ENCODE peak calls at places on chromosomes 12 and 14, in nine cellular contexts. One of them, this sample, is unnamed.

GRCh38 chr14:75141967-75142366 is 15.1 kb upstream of the NEK9 start:
- DNase-seq in psoas muscle: no peak
- DNase-seq in pancreas: no peak
- DNase-seq in activated CD8-positive, alpha-beta memory T cell treated with anti-CD3 and anti-CD28 coated beads for 48 hours: no peak
- DNase-seq in tibial nerve: no peak
- DNase-seq in posterior vena cava: no peak
- DNase-seq in amygdala: no peak
- DNase-seq in activated naive CD8-positive, alpha-beta T cell treated with anti-CD3 and anti-CD28 coated beads, Interleukin-2, amount 50 U/mL, for 16 hours: no peak
- DNase-seq in NCI-H1092 treated with DMSO at 0.1 percent for 48 hours: peak
- DNase-seq in this sample: no peak

GRCh38 chr12:76674669-76675315 is 89.1 kb upstream of the ZDHHC17 start:
- DNase-seq in amygdala: no peak
- DNase-seq in tibial nerve: no peak
- DNase-seq in pancreas: no peak
- DNase-seq in activated naive CD8-positive, alpha-beta T cell treated with anti-CD3 and anti-CD28 coated beads, Interleukin-2, amount 50 U/mL, for 16 hours: no peak
- DNase-seq in posterior vena cava: no peak
- DNase-seq in NCI-H1092 treated with DMSO at 0.1 percent for 48 hours: no peak
- DNase-seq in psoas muscle: no peak
- DNase-seq in activated CD8-positive, alpha-beta memory T cell treated with anti-CD3 and anti-CD28 coated beads for 48 hours: no peak
- DNase-seq in this sample: no peak

GRCh38 chr14:71308671-71309070 is 401.4 kb downstream of the PCNX1 start:
- DNase-seq in pancreas: no peak
- DNase-seq in amygdala: no peak
- DNase-seq in activated naive CD8-positive, alpha-beta T cell treated with anti-CD3 and anti-CD28 coated beads, Interleukin-2, amount 50 U/mL, for 16 hours: no peak
- DNase-seq in NCI-H1092 treated with DMSO at 0.1 percent for 48 hours: no peak
- DNase-seq in posterior vena cava: no peak
- DNase-seq in tibial nerve: no peak
- DNase-seq in activated CD8-positive, alpha-beta memory T cell treated with anti-CD3 and anti-CD28 coated beads for 48 hours: no peak
- DNase-seq in psoas muscle: no peak
- DNase-seq in this sample: no peak

GRCh38 chr12:30420561-30420960 is 275.1 kb downstream of the IPO8 start:
- DNase-seq in activated CD8-positive, alpha-beta memory T cell treated with anti-CD3 and anti-CD28 coated beads for 48 hours: no peak
- DNase-seq in posterior vena cava: no peak
- DNase-seq in psoas muscle: no peak
- DNase-seq in amygdala: no peak
- DNase-seq in activated naive CD8-positive, alpha-beta T cell treated with anti-CD3 and anti-CD28 coated beads, Interleukin-2, amount 50 U/mL, for 16 hours: no peak
- DNase-seq in pancreas: no peak
- DNase-seq in tibial nerve: no peak
- DNase-seq in NCI-H1092 treated with DMSO at 0.1 percent for 48 hours: no peak
- DNase-seq in this sample: no peak

GRCh38 chr12:124874188-124874587 is 10.5 kb upstream of the SCARB1 start:
- DNase-seq in NCI-H1092 treated with DMSO at 0.1 percent for 48 hours: no peak
- DNase-seq in psoas muscle: no peak
- DNase-seq in tibial nerve: no peak
- DNase-seq in pancreas: no peak
- DNase-seq in activated CD8-positive, alpha-beta memory T cell treated with anti-CD3 and anti-CD28 coated beads for 48 hours: no peak
- DNase-seq in posterior vena cava: no peak
- DNase-seq in activated naive CD8-positive, alpha-beta T cell treated with anti-CD3 and anti-CD28 coated beads, Interleukin-2, amount 50 U/mL, for 16 hours: no peak
- DNase-seq in amygdala: no peak
- DNase-seq in this sample: no peak

GRCh38 chr12:48183876-48184548 is 568 bp downstream of the CCDC184 start:
- DNase-seq in pancreas: peak
- DNase-seq in tibial nerve: no peak
- DNase-seq in psoas muscle: no peak
- DNase-seq in activated naive CD8-positive, alpha-beta T cell treated with anti-CD3 and anti-CD28 coated beads, Interleukin-2, amount 50 U/mL, for 16 hours: no peak
- DNase-seq in NCI-H1092 treated with DMSO at 0.1 percent for 48 hours: no peak
- DNase-seq in posterior vena cava: no peak
- DNase-seq in activated CD8-positive, alpha-beta memory T cell treated with anti-CD3 and anti-CD28 coated beads for 48 hours: no peak
- DNase-seq in amygdala: no peak
- DNase-seq in this sample: no peak

GRCh38 chr14:32567543-32568384 is 238.7 kb downstream of the AKAP6 start:
- DNase-seq in posterior vena cava: no peak
- DNase-seq in activated CD8-positive, alpha-beta memory T cell treated with anti-CD3 and anti-CD28 coated beads for 48 hours: no peak
- DNase-seq in activated naive CD8-positive, alpha-beta T cell treated with anti-CD3 and anti-CD28 coated beads, Interleukin-2, amount 50 U/mL, for 16 hours: no peak
- DNase-seq in amygdala: no peak
- DNase-seq in tibial nerve: no peak
- DNase-seq in NCI-H1092 treated with DMSO at 0.1 percent for 48 hours: no peak
- DNase-seq in pancreas: no peak
- DNase-seq in psoas muscle: no peak
- DNase-seq in this sample: no peak

GRCh38 chr12:118337194-118337838 is 35.4 kb downstream of the TAOK3 start:
- DNase-seq in NCI-H1092 treated with DMSO at 0.1 percent for 48 hours: no peak
- DNase-seq in amygdala: no peak
- DNase-seq in pancreas: no peak
- DNase-seq in posterior vena cava: no peak
- DNase-seq in psoas muscle: no peak
- DNase-seq in activated naive CD8-positive, alpha-beta T cell treated with anti-CD3 and anti-CD28 coated beads, Interleukin-2, amount 50 U/mL, for 16 hours: no peak
- DNase-seq in tibial nerve: no peak
- DNase-seq in activated CD8-positive, alpha-beta memory T cell treated with anti-CD3 and anti-CD28 coated beads for 48 hours: no peak
- DNase-seq in this sample: no peak

GRCh38 chr12:50164963-50165362 is 2.2 kb downstream of the CERS5 start:
- DNase-seq in NCI-H1092 treated with DMSO at 0.1 percent for 48 hours: no peak
- DNase-seq in activated naive CD8-positive, alpha-beta T cell treated with anti-CD3 and anti-CD28 coated beads, Interleukin-2, amount 50 U/mL, for 16 hours: no peak
- DNase-seq in posterior vena cava: no peak
- DNase-seq in psoas muscle: no peak
- DNase-seq in amygdala: no peak
- DNase-seq in pancreas: no peak
- DNase-seq in activated CD8-positive, alpha-beta memory T cell treated with anti-CD3 and anti-CD28 coated beads for 48 hours: no peak
- DNase-seq in tibial nerve: no peak
- DNase-seq in this sample: no peak

GRCh38 chr14:49194067-49194466 is 392.1 kb downstream of the RPS29 start:
- DNase-seq in psoas muscle: peak
- DNase-seq in amygdala: no peak
- DNase-seq in NCI-H1092 treated with DMSO at 0.1 percent for 48 hours: no peak
- DNase-seq in activated CD8-positive, alpha-beta memory T cell treated with anti-CD3 and anti-CD28 coated beads for 48 hours: no peak
- DNase-seq in pancreas: no peak
- DNase-seq in tibial nerve: no peak
- DNase-seq in posterior vena cava: no peak
- DNase-seq in activated naive CD8-positive, alpha-beta T cell treated with anti-CD3 and anti-CD28 coated beads, Interleukin-2, amount 50 U/mL, for 16 hours: no peak
- DNase-seq in this sample: no peak

GRCh38 chr12:12788675-12789368 is 3.4 kb downstream of the APOLD1 start:
- DNase-seq in psoas muscle: peak
- DNase-seq in posterior vena cava: no peak
- DNase-seq in activated naive CD8-positive, alpha-beta T cell treated with anti-CD3 and anti-CD28 coated beads, Interleukin-2, amount 50 U/mL, for 16 hours: peak
- DNase-seq in amygdala: no peak
- DNase-seq in pancreas: no peak
- DNase-seq in NCI-H1092 treated with DMSO at 0.1 percent for 48 hours: peak
- DNase-seq in activated CD8-positive, alpha-beta memory T cell treated with anti-CD3 and anti-CD28 coated beads for 48 hours: no peak
- DNase-seq in tibial nerve: peak
- DNase-seq in this sample: peak

GRCh38 chr14:93015039-93015438 is 92.1 kb downstream of the CHGA start:
- DNase-seq in posterior vena cava: no peak
- DNase-seq in activated naive CD8-positive, alpha-beta T cell treated with anti-CD3 and anti-CD28 coated beads, Interleukin-2, amount 50 U/mL, for 16 hours: no peak
- DNase-seq in activated CD8-positive, alpha-beta memory T cell treated with anti-CD3 and anti-CD28 coated beads for 48 hours: no peak
- DNase-seq in NCI-H1092 treated with DMSO at 0.1 percent for 48 hours: no peak
- DNase-seq in amygdala: no peak
- DNase-seq in tibial nerve: no peak
- DNase-seq in psoas muscle: no peak
- DNase-seq in pancreas: no peak
- DNase-seq in this sample: no peak

GRCh38 chr12:111443086-111443485 is 37.4 kb downstream of the SH2B3 start:
- DNase-seq in activated naive CD8-positive, alpha-beta T cell treated with anti-CD3 and anti-CD28 coated beads, Interleukin-2, amount 50 U/mL, for 16 hours: no peak
- DNase-seq in activated CD8-positive, alpha-beta memory T cell treated with anti-CD3 and anti-CD28 coated beads for 48 hours: no peak
- DNase-seq in posterior vena cava: no peak
- DNase-seq in psoas muscle: no peak
- DNase-seq in pancreas: no peak
- DNase-seq in tibial nerve: no peak
- DNase-seq in NCI-H1092 treated with DMSO at 0.1 percent for 48 hours: no peak
- DNase-seq in amygdala: no peak
- DNase-seq in this sample: no peak

GRCh38 chr14:90091393-90091792 is 29.6 kb downstream of the KCNK13 start:
- DNase-seq in activated naive CD8-positive, alpha-beta T cell treated with anti-CD3 and anti-CD28 coated beads, Interleukin-2, amount 50 U/mL, for 16 hours: no peak
- DNase-seq in tibial nerve: no peak
- DNase-seq in activated CD8-positive, alpha-beta memory T cell treated with anti-CD3 and anti-CD28 coated beads for 48 hours: no peak
- DNase-seq in pancreas: no peak
- DNase-seq in posterior vena cava: no peak
- DNase-seq in NCI-H1092 treated with DMSO at 0.1 percent for 48 hours: peak
- DNase-seq in psoas muscle: no peak
- DNase-seq in amygdala: no peak
- DNase-seq in this sample: no peak

GRCh38 chr14:101507306-101508150 is 53.8 kb upstream of the DIO3 start:
- DNase-seq in psoas muscle: peak
- DNase-seq in posterior vena cava: peak
- DNase-seq in amygdala: no peak
- DNase-seq in tibial nerve: no peak
- DNase-seq in activated naive CD8-positive, alpha-beta T cell treated with anti-CD3 and anti-CD28 coated beads, Interleukin-2, amount 50 U/mL, for 16 hours: no peak
- DNase-seq in NCI-H1092 treated with DMSO at 0.1 percent for 48 hours: no peak
- DNase-seq in activated CD8-positive, alpha-beta memory T cell treated with anti-CD3 and anti-CD28 coated beads for 48 hours: no peak
- DNase-seq in pancreas: peak
- DNase-seq in this sample: no peak

GRCh38 chr12:49683604-49684309 is 23.4 kb downstream of the FMNL3 start:
- DNase-seq in pancreas: no peak
- DNase-seq in NCI-H1092 treated with DMSO at 0.1 percent for 48 hours: no peak
- DNase-seq in amygdala: no peak
- DNase-seq in activated naive CD8-positive, alpha-beta T cell treated with anti-CD3 and anti-CD28 coated beads, Interleukin-2, amount 50 U/mL, for 16 hours: no peak
- DNase-seq in psoas muscle: no peak
- DNase-seq in tibial nerve: no peak
- DNase-seq in activated CD8-positive, alpha-beta memory T cell treated with anti-CD3 and anti-CD28 coated beads for 48 hours: no peak
- DNase-seq in posterior vena cava: no peak
- DNase-seq in this sample: no peak

GRCh38 chr12:93624595-93625294 is 52.3 kb downstream of the SOCS2 start:
- DNase-seq in amygdala: no peak
- DNase-seq in psoas muscle: no peak
- DNase-seq in tibial nerve: no peak
- DNase-seq in posterior vena cava: no peak
- DNase-seq in activated CD8-positive, alpha-beta memory T cell treated with anti-CD3 and anti-CD28 coated beads for 48 hours: no peak
- DNase-seq in pancreas: no peak
- DNase-seq in activated naive CD8-positive, alpha-beta T cell treated with anti-CD3 and anti-CD28 coated beads, Interleukin-2, amount 50 U/mL, for 16 hours: no peak
- DNase-seq in NCI-H1092 treated with DMSO at 0.1 percent for 48 hours: no peak
- DNase-seq in this sample: no peak

GRCh38 chr12:20946732-20947131 is 136.2 kb downstream of the SLCO1B3 start:
- DNase-seq in psoas muscle: no peak
- DNase-seq in tibial nerve: no peak
- DNase-seq in activated CD8-positive, alpha-beta memory T cell treated with anti-CD3 and anti-CD28 coated beads for 48 hours: no peak
- DNase-seq in NCI-H1092 treated with DMSO at 0.1 percent for 48 hours: no peak
- DNase-seq in amygdala: no peak
- DNase-seq in posterior vena cava: no peak
- DNase-seq in pancreas: peak
- DNase-seq in activated naive CD8-positive, alpha-beta T cell treated with anti-CD3 and anti-CD28 coated beads, Interleukin-2, amount 50 U/mL, for 16 hours: no peak
- DNase-seq in this sample: no peak

GRCh38 chr12:124641591-124641990 is 74.2 kb upstream of the NCOR2 start:
- DNase-seq in psoas muscle: no peak
- DNase-seq in NCI-H1092 treated with DMSO at 0.1 percent for 48 hours: no peak
- DNase-seq in activated CD8-positive, alpha-beta memory T cell treated with anti-CD3 and anti-CD28 coated beads for 48 hours: no peak
- DNase-seq in pancreas: no peak
- DNase-seq in activated naive CD8-positive, alpha-beta T cell treated with anti-CD3 and anti-CD28 coated beads, Interleukin-2, amount 50 U/mL, for 16 hours: no peak
- DNase-seq in posterior vena cava: no peak
- DNase-seq in amygdala: no peak
- DNase-seq in tibial nerve: no peak
- DNase-seq in this sample: no peak

GRCh38 chr14:78978896-78979295 is 808.7 kb downstream of the NRXN3 start:
- DNase-seq in NCI-H1092 treated with DMSO at 0.1 percent for 48 hours: no peak
- DNase-seq in activated naive CD8-positive, alpha-beta T cell treated with anti-CD3 and anti-CD28 coated beads, Interleukin-2, amount 50 U/mL, for 16 hours: no peak
- DNase-seq in psoas muscle: no peak
- DNase-seq in posterior vena cava: no peak
- DNase-seq in activated CD8-positive, alpha-beta memory T cell treated with anti-CD3 and anti-CD28 coated beads for 48 hours: no peak
- DNase-seq in amygdala: no peak
- DNase-seq in tibial nerve: no peak
- DNase-seq in pancreas: no peak
- DNase-seq in this sample: no peak

GRCh38 chr12:6201199-6201608 is 1.0 kb downstream of the CD9 start:
- DNase-seq in psoas muscle: peak
- DNase-seq in posterior vena cava: no peak
- DNase-seq in NCI-H1092 treated with DMSO at 0.1 percent for 48 hours: no peak
- DNase-seq in activated naive CD8-positive, alpha-beta T cell treated with anti-CD3 and anti-CD28 coated beads, Interleukin-2, amount 50 U/mL, for 16 hours: no peak
- DNase-seq in pancreas: peak
- DNase-seq in tibial nerve: no peak
- DNase-seq in activated CD8-positive, alpha-beta memory T cell treated with anti-CD3 and anti-CD28 coated beads for 48 hours: no peak
- DNase-seq in amygdala: no peak
- DNase-seq in this sample: no peak

GRCh38 chr12:30095511-30095910 is 311.8 kb upstream of the TMTC1 start:
- DNase-seq in activated CD8-positive, alpha-beta memory T cell treated with anti-CD3 and anti-CD28 coated beads for 48 hours: no peak
- DNase-seq in tibial nerve: no peak
- DNase-seq in psoas muscle: no peak
- DNase-seq in NCI-H1092 treated with DMSO at 0.1 percent for 48 hours: no peak
- DNase-seq in amygdala: no peak
- DNase-seq in activated naive CD8-positive, alpha-beta T cell treated with anti-CD3 and anti-CD28 coated beads, Interleukin-2, amount 50 U/mL, for 16 hours: no peak
- DNase-seq in pancreas: no peak
- DNase-seq in posterior vena cava: no peak
- DNase-seq in this sample: no peak

GRCh38 chr12:88419794-88420193 is 160.5 kb downstream of the KITLG start:
- DNase-seq in amygdala: no peak
- DNase-seq in posterior vena cava: no peak
- DNase-seq in tibial nerve: no peak
- DNase-seq in NCI-H1092 treated with DMSO at 0.1 percent for 48 hours: no peak
- DNase-seq in activated CD8-positive, alpha-beta memory T cell treated with anti-CD3 and anti-CD28 coated beads for 48 hours: no peak
- DNase-seq in pancreas: no peak
- DNase-seq in activated naive CD8-positive, alpha-beta T cell treated with anti-CD3 and anti-CD28 coated beads, Interleukin-2, amount 50 U/mL, for 16 hours: no peak
- DNase-seq in psoas muscle: no peak
- DNase-seq in this sample: no peak